ENCODE peak calls at places on chromosomes 16 and 17, in five cellular contexts. One of them, this sample, is unnamed.

GRCh38 chr16:1691276-1691675 is 13.2 kb downstream of the JPT2 start:
- DNase-seq in CD8-positive, alpha-beta T cell: no peak
- DNase-seq in H1: no peak
- DNase-seq in psoas muscle: no peak
- DNase-seq in lower lobe of right lung: no peak
- DNase-seq in this sample: peak

GRCh38 chr17:42748906-42749798 is 4.3 kb upstream of the EZH1 start:
- DNase-seq in H1: no peak
- DNase-seq in psoas muscle: peak
- DNase-seq in lower lobe of right lung: no peak
- DNase-seq in CD8-positive, alpha-beta T cell: no peak
- DNase-seq in this sample: no peak

GRCh38 chr17:58279016-58279671 is 1.6 kb downstream of the MPO start:
- DNase-seq in psoas muscle: peak
- DNase-seq in lower lobe of right lung: peak
- DNase-seq in CD8-positive, alpha-beta T cell: no peak
- DNase-seq in H1: no peak
- DNase-seq in this sample: no peak

GRCh38 chr16:86029131-86029741 is 130.3 kb downstream of the IRF8 start:
- DNase-seq in lower lobe of right lung: no peak
- DNase-seq in CD8-positive, alpha-beta T cell: no peak
- DNase-seq in H1: no peak
- DNase-seq in psoas muscle: peak
- DNase-seq in this sample: no peak

GRCh38 chr17:2093349-2093748 is 38.4 kb downstream of the HIC1 start:
- DNase-seq in CD8-positive, alpha-beta T cell: no peak
- DNase-seq in H1: no peak
- DNase-seq in psoas muscle: peak
- DNase-seq in lower lobe of right lung: peak
- DNase-seq in this sample: no peak

GRCh38 chr16:30076276-30076791 is 540 bp downstream of the PPP4C start:
- DNase-seq in psoas muscle: peak
- DNase-seq in H1: no peak
- DNase-seq in CD8-positive, alpha-beta T cell: no peak
- DNase-seq in lower lobe of right lung: peak
- DNase-seq in this sample: no peak

GRCh38 chr17:58331815-58332719 is 3.5 kb upstream of the TSPOAP1 start:
- DNase-seq in lower lobe of right lung: peak
- DNase-seq in psoas muscle: peak
- DNase-seq in H1: no peak
- DNase-seq in CD8-positive, alpha-beta T cell: peak
- DNase-seq in this sample: no peak

GRCh38 chr17:2222901-2223616 is 80.5 kb downstream of the SMG6 start:
- DNase-seq in H1: no peak
- DNase-seq in lower lobe of right lung: no peak
- DNase-seq in CD8-positive, alpha-beta T cell: peak
- DNase-seq in psoas muscle: peak
- DNase-seq in this sample: no peak

GRCh38 chr16:27759947-27760844 is 210.3 kb downstream of the KATNIP start:
- DNase-seq in psoas muscle: no peak
- DNase-seq in lower lobe of right lung: peak
- DNase-seq in H1: no peak
- DNase-seq in CD8-positive, alpha-beta T cell: no peak
- DNase-seq in this sample: no peak

GRCh38 chr17:692116-692515 is 22.5 kb downstream of the VPS53 start:
- DNase-seq in lower lobe of right lung: no peak
- DNase-seq in psoas muscle: no peak
- DNase-seq in CD8-positive, alpha-beta T cell: no peak
- DNase-seq in H1: no peak
- DNase-seq in this sample: peak

GRCh38 chr16:19173059-19173458 is 5.0 kb downstream of the SYT17 start:
- DNase-seq in psoas muscle: no peak
- DNase-seq in lower lobe of right lung: no peak
- DNase-seq in H1: no peak
- DNase-seq in CD8-positive, alpha-beta T cell: no peak
- DNase-seq in this sample: no peak

GRCh38 chr17:75846701-75847594 is 2.7 kb upstream of the UNC13D start:
- DNase-seq in lower lobe of right lung: no peak
- DNase-seq in CD8-positive, alpha-beta T cell: no peak
- DNase-seq in psoas muscle: no peak
- DNase-seq in H1: no peak
- DNase-seq in this sample: no peak

GRCh38 chr17:29615492-29616299 is 7.0 kb downstream of the CORO6 start:
- DNase-seq in H1: no peak
- DNase-seq in psoas muscle: peak
- DNase-seq in lower lobe of right lung: peak
- DNase-seq in CD8-positive, alpha-beta T cell: peak
- DNase-seq in this sample: peak

GRCh38 chr17:71764507-71764906 is 356.3 kb upstream of the SOX9 start:
- DNase-seq in H1: peak
- DNase-seq in psoas muscle: peak
- DNase-seq in CD8-positive, alpha-beta T cell: no peak
- DNase-seq in lower lobe of right lung: no peak
- DNase-seq in this sample: peak
- TF ChIP-seq CTCF in H1: peak
- TF ChIP-seq CTCF in psoas muscle: peak
- TF ChIP-seq CTCF in CD8-positive, alpha-beta T cell: no peak
- TF ChIP-seq CTCF in lower lobe of right lung: no peak
- TF ChIP-seq CTCF in this sample: no peak

GRCh38 chr17:49966767-49967166 is 2.2 kb upstream of the DLX4 start:
- DNase-seq in CD8-positive, alpha-beta T cell: no peak
- DNase-seq in psoas muscle: no peak
- DNase-seq in H1: no peak
- DNase-seq in lower lobe of right lung: no peak
- DNase-seq in this sample: no peak
- H3K27ac ChIP-seq in CD8-positive, alpha-beta T cell: no peak
- H3K27ac ChIP-seq in psoas muscle: no peak
- H3K27ac ChIP-seq in H1: no peak
- H3K27ac ChIP-seq in lower lobe of right lung: no peak
- H3K27ac ChIP-seq in this sample: no peak

GRCh38 chr17:33039874-33040273 is 48.2 kb downstream of the SPACA3 start:
- DNase-seq in CD8-positive, alpha-beta T cell: no peak
- DNase-seq in lower lobe of right lung: no peak
- DNase-seq in psoas muscle: no peak
- DNase-seq in H1: no peak
- DNase-seq in this sample: peak

GRCh38 chr17:33033176-33033575 is 41.5 kb downstream of the SPACA3 start:
- DNase-seq in CD8-positive, alpha-beta T cell: no peak
- DNase-seq in lower lobe of right lung: no peak
- DNase-seq in H1: no peak
- DNase-seq in psoas muscle: no peak
- DNase-seq in this sample: no peak

DNA sequence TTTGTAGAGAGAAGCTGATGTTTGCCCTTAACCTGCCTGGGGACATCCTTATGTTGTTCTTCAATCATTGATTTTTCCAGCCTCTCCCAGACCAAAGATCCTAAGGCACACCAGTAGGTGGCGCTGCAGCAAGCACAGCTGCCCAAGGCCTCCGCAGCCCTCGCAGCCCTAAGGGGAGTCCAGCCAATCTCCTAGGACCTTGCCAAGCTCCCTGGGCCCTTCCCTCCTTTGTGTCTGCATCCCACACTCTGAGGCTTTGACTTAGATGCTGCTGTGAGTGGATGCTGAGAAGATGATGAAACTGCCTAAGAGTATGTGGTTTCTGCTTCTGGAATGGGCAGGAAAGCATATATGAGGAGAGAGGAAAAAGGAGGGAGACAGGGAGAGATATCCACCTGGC is 47.1 kb downstream of the SPACA3 start:
- DNase-seq in psoas muscle: no peak
- DNase-seq in CD8-positive, alpha-beta T cell: no peak
- DNase-seq in lower lobe of right lung: no peak
- DNase-seq in H1: peak
- DNase-seq in this sample: peak
- TF ChIP-seq CTCF in psoas muscle: peak
- TF ChIP-seq CTCF in CD8-positive, alpha-beta T cell: no peak
- TF ChIP-seq CTCF in lower lobe of right lung: peak
- TF ChIP-seq CTCF in H1: peak
- TF ChIP-seq CTCF in this sample: peak

GRCh38 chr17:35243459-35244204 is 760 bp downstream of the SLFN5 start:
- DNase-seq in CD8-positive, alpha-beta T cell: peak
- DNase-seq in H1: no peak
- DNase-seq in psoas muscle: peak
- DNase-seq in lower lobe of right lung: peak
- DNase-seq in this sample: peak
- H3K27ac ChIP-seq in CD8-positive, alpha-beta T cell: peak
- H3K27ac ChIP-seq in H1: no peak
- H3K27ac ChIP-seq in psoas muscle: peak
- H3K27ac ChIP-seq in lower lobe of right lung: peak
- H3K27ac ChIP-seq in this sample: peak

GRCh38 chr17:81119223-81120148 is 45.8 kb upstream of the PVALEF start:
- DNase-seq in psoas muscle: peak
- DNase-seq in CD8-positive, alpha-beta T cell: peak
- DNase-seq in lower lobe of right lung: peak
- DNase-seq in H1: peak
- DNase-seq in this sample: peak
- TF ChIP-seq CTCF in psoas muscle: no peak
- TF ChIP-seq CTCF in CD8-positive, alpha-beta T cell: no peak
- TF ChIP-seq CTCF in lower lobe of right lung: no peak
- TF ChIP-seq CTCF in H1: peak
- TF ChIP-seq CTCF in this sample: peak

GRCh38 chr17:48047741-48048320 is 328 bp upstream of the NFE2L1 start:
- DNase-seq in H1: peak
- DNase-seq in CD8-positive, alpha-beta T cell: peak
- DNase-seq in lower lobe of right lung: peak
- DNase-seq in psoas muscle: peak
- DNase-seq in this sample: peak
- H3K27ac ChIP-seq in H1: peak
- H3K27ac ChIP-seq in CD8-positive, alpha-beta T cell: peak
- H3K27ac ChIP-seq in lower lobe of right lung: peak
- H3K27ac ChIP-seq in psoas muscle: peak
- H3K27ac ChIP-seq in this sample: peak